ENCODE peak calls at places on chromosomes 16 and 17, in eight cellular contexts. V is fibroblast of lung; W is GM06990; I is effector memory CD4-positive, alpha-beta T cell; T is upper lobe of left lung; Q is upper lobe of right lung; D is prostate gland; L is IMR-90. C is an unnamed sample.

GRCh38 chr17:72574675-72575510 is 454.1 kb downstream of the SOX9 start:
- DNase-seq in Q (no peak), I (no peak), T (no peak), L (no peak), W (no peak), D (no peak), V (no peak), C (no peak)

GRCh38 chr16:72203401-72203800 is 31.4 kb upstream of the PMFBP1 start:
- DNase-seq in T (peak), W (peak), Q (no peak), V (peak), I (no peak), D (no peak), L (peak), C (peak)

GRCh38 chr16:71956500-71956899 is 43.7 kb downstream of the PKD1L3 start:
- DNase-seq in V (peak), I (no peak), D (no peak), T (no peak), Q (no peak), L (no peak), W (no peak), C (no peak)

GRCh38 chr16:88754912-88755744 is 29.9 kb downstream of the PIEZO1 start:
- DNase-seq in W (no peak), V (peak), I (no peak), L (peak), Q (no peak), D (peak), T (no peak), C (no peak)

GRCh38 chr17:80095038-80095843 is 6.1 kb upstream of the GAA start:
- DNase-seq in T (no peak), I (no peak), Q (no peak), L (no peak), W (no peak), D (no peak), V (no peak), C (no peak)

GRCh38 chr17:78933959-78934568 is 8.9 kb upstream of the TIMP2 start:
- DNase-seq in L (peak), D (peak), Q (peak), W (no peak), V (peak), T (peak), I (no peak), C (no peak)

GRCh38 chr16:68696514-68696913 is 40.6 kb upstream of the CDH1 start:
- DNase-seq in W (no peak), T (no peak), Q (no peak), D (peak), V (no peak), I (no peak), L (no peak), C (peak)

GRCh38 chr16:2473425-2473926 is 1.5 kb upstream of the TBC1D24 start:
- DNase-seq in Q (no peak), D (no peak), W (no peak), T (no peak), L (no peak), I (no peak), V (no peak), C (no peak)

GRCh38 chr17:14859521-14859920 is 405.6 kb downstream of the PMP22 start:
- DNase-seq in I (no peak), Q (no peak), W (no peak), V (no peak), D (no peak), L (peak), T (no peak), C (no peak)

GRCh38 chr17:39793473-39793872 is 55.7 kb downstream of the GRB7 start:
- DNase-seq in Q (no peak), W (no peak), L (no peak), I (no peak), D (no peak), V (no peak), T (no peak), C (no peak)

GRCh38 chr17:30832438-30832790 is 648 bp downstream of the ATAD5 start:
- DNase-seq in I (no peak), T (no peak), L (no peak), V (no peak), D (no peak), Q (no peak), W (no peak), C (no peak)

GRCh38 chr17:41496803-41497484 is 7.2 kb upstream of the KRT36 start:
- DNase-seq in L (peak), Q (peak), V (peak), I (no peak), T (peak), D (peak), W (peak), C (peak)

GRCh38 chr17:74804683-74805082 is 28.5 kb upstream of the NAT9 start:
- DNase-seq in W (no peak), L (no peak), V (no peak), Q (no peak), T (peak), I (no peak), D (no peak), C (no peak)

GRCh38 chr16:80968386-80969113 is 38.1 kb downstream of the CMC2 start:
- DNase-seq in D (no peak), I (no peak), W (no peak), V (no peak), T (no peak), L (peak), Q (no peak), C (no peak)

GRCh38 chr17:9890124-9890523 is 14.9 kb downstream of the RCVRN start:
- DNase-seq in V (no peak), D (no peak), T (peak), Q (no peak), W (no peak), I (no peak), L (no peak), C (peak)

GRCh38 chr17:21194210-21194609 is 19.8 kb downstream of the TMEM11 start:
- DNase-seq in D (no peak), Q (no peak), V (peak), T (no peak), L (no peak), W (no peak), I (no peak), C (no peak)

GRCh38 chr17:74135391-74136167 is 67.9 kb upstream of the RPL38 start:
- DNase-seq in T (no peak), L (no peak), Q (peak), W (no peak), I (no peak), V (no peak), D (no peak), C (no peak)

GRCh38 chr16:74169687-74170522 is 126.7 kb upstream of the PSMD7 start:
- DNase-seq in Q (no peak), T (no peak), I (no peak), D (no peak), W (no peak), V (peak), L (peak), C (no peak)

GRCh38 chr16:83914091-83914710 is 15.3 kb downstream of the MLYCD start:
- DNase-seq in V (no peak), Q (no peak), I (no peak), D (no peak), T (no peak), L (no peak), W (no peak), C (no peak)

GRCh38 chr17:28110184-28110583 is 67.7 kb downstream of the NLK start:
- DNase-seq in L (no peak), D (no peak), T (no peak), W (no peak), V (no peak), Q (no peak), I (no peak), C (no peak)

GRCh38 chr16:67198238-67198734 is 645 bp upstream of the ELMO3 start:
- DNase-seq in I (no peak), W (no peak), L (peak), V (peak), Q (peak), D (peak), T (peak), C (peak)

GRCh38 chr17:2700031-2700490 is 11.5 kb downstream of the CLUH start:
- DNase-seq in D (no peak), L (no peak), Q (peak), T (no peak), V (no peak), W (no peak), I (no peak), C (no peak)

GRCh38 chr17:61571624-61572023 is 19.4 kb downstream of the NACA2 start:
- DNase-seq in D (no peak), W (no peak), V (no peak), I (no peak), Q (no peak), T (no peak), L (no peak), C (no peak)

GRCh38 chr17:61578645-61579044 is 12.4 kb downstream of the NACA2 start:
- DNase-seq in T (no peak), I (no peak), D (no peak), L (no peak), V (no peak), Q (no peak), W (no peak), C (no peak)

GRCh38 chr17:61575983-61576382 is 15.0 kb downstream of the NACA2 start:
- DNase-seq in Q (no peak), T (no peak), W (no peak), D (no peak), V (no peak), L (no peak), I (no peak), C (no peak)

GRCh38 chr17:61574542-61575351 is 16.3 kb downstream of the NACA2 start:
- DNase-seq in W (no peak), L (peak), I (no peak), Q (no peak), D (peak), V (peak), T (no peak), C (no peak)

GRCh38 chr17:61575352-61575975 is 15.6 kb downstream of the NACA2 start:
- DNase-seq in I (no peak), T (no peak), W (no peak), Q (no peak), D (no peak), L (peak), V (peak), C (no peak)
- H3K4me3 ChIP-seq in I (no peak), T (no peak), W (no peak), Q (no peak), D (no peak), L (no peak), V (no peak), C (no peak)

GRCh38 chr16:57578521-57579360 is 36.3 kb downstream of the ADGRG5 start:
- DNase-seq in I (no peak), T (no peak), D (no peak), Q (no peak), V (no peak), W (no peak), L (no peak), C (no peak)
- H3K4me3 ChIP-seq in I (no peak), T (no peak), D (no peak), Q (no peak), V (no peak), W (no peak), L (no peak), C (no peak)

GRCh38 chr16:79595916-79596450 is 4.6 kb downstream of the MAF start:
- DNase-seq in L (no peak), D (no peak), Q (no peak), T (no peak), I (no peak), W (no peak), V (no peak), C (no peak)
- H3K4me3 ChIP-seq in L (no peak), D (peak), Q (peak), T (peak), I (peak), W (no peak), V (peak), C (no peak)

GRCh38 chr16:63324306-63324705 is 1288.1 kb upstream of the CDH8 start:
- DNase-seq in V (no peak), I (no peak), T (no peak), W (no peak), Q (no peak), D (no peak), L (no peak), C (no peak)

GRCh38 chr16:63323055-63323454 is 1286.8 kb upstream of the CDH8 start:
- DNase-seq in I (no peak), D (no peak), T (no peak), Q (no peak), V (no peak), L (no peak), W (no peak), C (no peak)

GRCh38 chr16:63323722-63324121 is 1287.5 kb upstream of the CDH8 start:
- DNase-seq in T (no peak), V (no peak), D (no peak), I (no peak), Q (no peak), L (no peak), W (no peak), C (no peak)

GRCh38 chr16:63331111-63331510 is 1294.9 kb upstream of the CDH8 start:
- DNase-seq in T (no peak), L (no peak), Q (no peak), V (no peak), D (no peak), I (no peak), W (no peak), C (no peak)

DNA sequence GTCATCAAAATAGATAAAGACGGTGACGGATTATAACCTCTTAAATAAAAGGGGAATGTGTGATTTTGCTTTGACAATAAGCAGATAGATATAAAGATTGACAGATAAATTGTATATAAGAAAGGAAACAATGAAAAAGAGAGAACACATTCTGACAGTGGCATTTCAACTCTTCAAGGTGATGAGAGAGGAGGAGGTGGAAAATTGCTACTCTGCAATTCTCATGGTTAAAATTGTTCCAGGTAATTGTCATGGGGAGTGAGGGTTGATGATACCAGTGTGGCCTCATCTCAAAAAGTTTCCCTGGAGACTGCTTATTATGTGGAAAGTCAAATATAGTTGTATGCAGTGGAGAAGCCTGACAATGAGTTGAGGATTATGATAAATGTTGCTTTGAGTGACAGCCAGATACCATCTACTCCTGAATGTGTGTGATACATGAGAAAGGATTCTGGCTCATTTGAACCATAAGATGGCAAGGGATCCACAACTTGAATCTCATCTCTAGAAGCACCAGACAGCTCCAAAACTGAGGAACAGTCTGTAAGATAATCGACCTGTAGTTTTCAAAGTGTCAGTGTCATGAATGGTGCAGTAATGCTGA is 1290.6 kb upstream of the CDH8 start:
- DNase-seq in V (no peak), I (no peak), D (no peak), W (no peak), L (no peak), Q (no peak), T (no peak), C (no peak)
- H3K4me3 ChIP-seq in V (no peak), I (no peak), D (no peak), W (no peak), L (no peak), Q (no peak), T (no peak), C (no peak)

GRCh38 chr17:68048996-68049395 is 13.5 kb downstream of the KPNA2 start:
- DNase-seq in L (no peak), V (no peak), I (no peak), W (no peak), Q (no peak), D (no peak), T (no peak), C (no peak)

GRCh38 chr17:68057531-68057952 is 22.0 kb downstream of the KPNA2 start:
- DNase-seq in Q (no peak), T (peak), D (no peak), W (no peak), V (peak), L (peak), I (no peak), C (peak)

GRCh38 chr17:68052810-68053209 is 17.3 kb downstream of the KPNA2 start:
- DNase-seq in I (no peak), Q (no peak), L (no peak), D (no peak), W (no peak), T (no peak), V (no peak), C (no peak)

GRCh38 chr17:68054296-68054900 is 18.9 kb downstream of the KPNA2 start:
- DNase-seq in W (no peak), Q (no peak), D (no peak), T (peak), L (peak), I (no peak), V (peak), C (no peak)

DNA sequence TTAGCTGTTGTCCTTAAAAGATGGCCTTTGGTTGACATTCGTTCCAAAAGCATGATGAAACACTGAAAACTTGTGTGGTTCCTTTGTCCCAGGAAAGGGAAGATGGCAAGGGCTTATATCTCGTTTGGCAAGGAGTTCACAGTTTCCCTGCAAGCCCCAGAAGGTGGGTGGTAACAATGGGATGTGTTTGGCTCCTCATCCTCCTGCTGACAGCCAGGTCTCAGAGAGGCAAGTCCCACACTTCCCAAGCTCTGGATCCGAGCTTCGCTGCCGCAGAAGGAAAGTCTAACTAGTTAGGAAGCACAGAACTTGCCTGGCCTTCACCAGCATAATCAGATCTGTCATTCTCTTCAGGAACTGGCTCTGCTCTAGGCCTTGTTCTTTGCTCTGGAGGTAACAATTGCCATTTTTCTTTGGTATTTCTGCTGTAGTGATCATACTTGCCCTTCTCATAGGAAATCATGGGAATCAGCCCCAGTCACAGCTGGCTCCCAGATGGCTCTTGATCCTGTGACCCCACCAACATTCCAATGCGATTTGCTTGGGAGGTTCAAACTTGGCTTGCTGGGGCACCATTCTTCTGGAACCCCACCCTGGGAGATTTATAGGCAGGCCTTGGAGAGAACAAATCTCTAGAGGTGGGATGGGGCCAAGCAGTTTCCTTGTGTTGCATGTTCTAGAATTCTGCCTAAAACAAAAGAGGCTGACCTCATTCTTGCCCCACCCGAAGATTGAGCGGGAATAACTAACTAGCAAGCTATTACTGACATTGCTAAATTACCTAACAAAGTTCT is 17.9 kb downstream of the KPNA2 start:
- DNase-seq in W (no peak), L (peak), D (no peak), Q (no peak), V (peak), T (peak), I (no peak), C (no peak)
- H3K4me3 ChIP-seq in W (no peak), L (no peak), D (no peak), Q (no peak), V (no peak), T (no peak), I (no peak), C (no peak)

GRCh38 chr16:85593503-85594195 is 19.5 kb upstream of the GSE1 start:
- DNase-seq in D (no peak), I (no peak), L (no peak), W (no peak), T (no peak), V (no peak), Q (no peak), C (no peak)

GRCh38 chr16:85594621-85595298 is 18.4 kb upstream of the GSE1 start:
- DNase-seq in W (no peak), V (no peak), T (no peak), L (no peak), D (no peak), I (no peak), Q (no peak), C (no peak)

GRCh38 chr16:85595299-85595661 is 17.8 kb upstream of the GSE1 start:
- DNase-seq in Q (no peak), W (no peak), T (no peak), V (no peak), L (no peak), D (no peak), I (no peak), C (no peak)

GRCh38 chr16:85598141-85598540 is 15.0 kb upstream of the GSE1 start:
- DNase-seq in Q (no peak), T (no peak), V (no peak), W (no peak), D (no peak), I (no peak), L (no peak), C (no peak)

GRCh38 chr16:85595812-85596495 is 17.2 kb upstream of the GSE1 start:
- DNase-seq in L (no peak), D (no peak), W (no peak), T (no peak), V (no peak), Q (no peak), I (no peak), C (no peak)
- H3K4me3 ChIP-seq in L (no peak), D (no peak), W (no peak), T (no peak), V (no peak), Q (no peak), I (no peak), C (no peak)

GRCh38 chr17:13792314-13792713 is 190.6 kb upstream of the HS3ST3A1 start:
- DNase-seq in T (no peak), L (peak), W (no peak), D (no peak), V (peak), I (no peak), Q (no peak), C (no peak)
- H3K4me3 ChIP-seq in T (no peak), L (no peak), W (no peak), D (no peak), V (no peak), I (no peak), Q (no peak), C (no peak)

C was measured in Jurkat, Clone E6-1.